ENCODE peak calls at places on chromosomes 4 and X, in nine cellular contexts. S is OCI-M1; G is mesothelial cell of epicardium; D is neural progenitor cell; Y is T-helper 2 cell treated with Interferon-gamma antibody and Interleukin-4, amounts not matched to agents 5 μg/mL and 100 μg/mL, for 36 hours; T is astrocyte of the spinal cord; X is DMS153; P is smooth muscle cell of the brain vasculature; R is left cardiac atrium. H is an unnamed sample.
A peak's percentile ranks its signal among the peaks of the same experiment; 100 is the strongest.

GRCh38 chr4:183729069-183729406 is 69.9 kb downstream of the TRAPPC11 start:
- DNase-seq in R (no peak), X (no peak), G (no peak), D (no peak), P (no peak), T (no peak), Y (no peak), S (no peak), H (no peak)

GRCh38 chr4:8537041-8537461 is 43.1 kb upstream of the GPR78 start:
- DNase-seq in P (peak; percentile 59), G (no peak), D (no peak), T (peak; percentile 81), X (peak; percentile 0), S (peak; percentile 85), Y (no peak), R (peak; percentile 51), H (peak; percentile 85)

GRCh38 chr4:46909078-46909477 is at the start of gene COX7B2:
- DNase-seq in P (no peak), G (no peak), T (no peak), D (no peak), X (no peak), R (no peak), S (no peak), Y (no peak), H (no peak)

GRCh38 chr4:108168213-108168671 is 490 bp downstream of the LEF1 start:
- DNase-seq in D (no peak), S (no peak), X (no peak), R (no peak), P (no peak), G (no peak), Y (no peak), T (peak; percentile 60), H (no peak)

GRCh38 chrX:134782796-134783195 is 124.5 kb upstream of the PLAC1 start:
- DNase-seq in Y (no peak), R (no peak), G (no peak), S (peak; percentile 49), D (peak; percentile 19), X (no peak), P (no peak), T (peak; percentile 52), H (no peak)

GRCh38 chr4:142703694-142704309 is 142.3 kb downstream of the INPP4B start:
- DNase-seq in T (no peak), Y (peak; percentile 37), X (no peak), P (no peak), S (peak; percentile 59), R (no peak), G (no peak), D (no peak), H (no peak)

GRCh38 chr4:155079866-155080265 is 128.6 kb upstream of the NPY2R start:
- DNase-seq in G (no peak), Y (no peak), P (no peak), D (no peak), T (peak; percentile 57), R (no peak), S (no peak), X (no peak), H (no peak)

GRCh38 chrX:53476371-53476770 is 42.2 kb upstream of the HSD17B10 start:
- DNase-seq in R (no peak), Y (no peak), D (no peak), G (no peak), X (no peak), P (no peak), S (no peak), T (peak; percentile 15), H (no peak)

GRCh38 chr4:156870166-156870565 is 101.4 kb downstream of the PDGFC start:
- DNase-seq in R (no peak), T (no peak), G (no peak), D (no peak), P (no peak), Y (no peak), S (no peak), X (no peak), H (no peak)

GRCh38 chr4:7462509-7462971 is 27.8 kb upstream of the PSAPL1 start:
- DNase-seq in X (peak; percentile 55), Y (no peak), R (no peak), S (peak; percentile 5), P (no peak), G (no peak), T (no peak), D (peak; percentile 78), H (no peak)

H was measured in sigmoid colon.